ENCODE peak calls at places on chromosomes 2 and 18, in four cellular contexts. One of them, this sample, is unnamed.

GRCh38 chr2:180077295-180077906 is 70.3 kb upstream of the CWC22 start:
- DNase-seq in neural crest cell: no peak
- DNase-seq in upper lobe of right lung: no peak
- DNase-seq in colonic mucosa: no peak
- DNase-seq in this sample: no peak

GRCh38 chr2:11829947-11830707 is 83.7 kb downstream of the LPIN1 start:
- DNase-seq in neural crest cell: peak
- DNase-seq in upper lobe of right lung: peak
- DNase-seq in colonic mucosa: peak
- DNase-seq in this sample: peak

GRCh38 chr18:50158866-50159653 is 35.9 kb downstream of the MYO5B start:
- DNase-seq in colonic mucosa: peak
- DNase-seq in neural crest cell: no peak
- DNase-seq in upper lobe of right lung: no peak
- DNase-seq in this sample: no peak

GRCh38 chr2:200494048-200494447 is 15.8 kb downstream of the KCTD18 start:
- DNase-seq in upper lobe of right lung: no peak
- DNase-seq in colonic mucosa: no peak
- DNase-seq in neural crest cell: no peak
- DNase-seq in this sample: no peak

GRCh38 chr2:72148975-72149555 is 1.4 kb upstream of the CYP26B1 start:
- DNase-seq in neural crest cell: no peak
- DNase-seq in colonic mucosa: peak
- DNase-seq in upper lobe of right lung: peak
- DNase-seq in this sample: peak

GRCh38 chr18:6948238-6948637 is 169.4 kb downstream of the LAMA1 start:
- DNase-seq in upper lobe of right lung: no peak
- DNase-seq in neural crest cell: no peak
- DNase-seq in colonic mucosa: peak
- DNase-seq in this sample: no peak

GRCh38 chr2:176130153-176130916 is 830 bp downstream of the HOXD8 start:
- DNase-seq in neural crest cell: no peak
- DNase-seq in upper lobe of right lung: peak
- DNase-seq in colonic mucosa: no peak
- DNase-seq in this sample: no peak

GRCh38 chr2:152573168-152573567 is 144.1 kb downstream of the PRPF40A start:
- DNase-seq in upper lobe of right lung: no peak
- DNase-seq in neural crest cell: no peak
- DNase-seq in colonic mucosa: no peak
- DNase-seq in this sample: no peak

GRCh38 chr18:2337552-2338141 is 233.7 kb downstream of the METTL4 start:
- DNase-seq in upper lobe of right lung: no peak
- DNase-seq in colonic mucosa: peak
- DNase-seq in neural crest cell: peak
- DNase-seq in this sample: peak

GRCh38 chr18:76426738-76427305 is 68.2 kb downstream of the ZNF516 start:
- DNase-seq in colonic mucosa: no peak
- DNase-seq in neural crest cell: peak
- DNase-seq in upper lobe of right lung: peak
- DNase-seq in this sample: peak

GRCh38 chr2:236180831-236181453 is 12.8 kb upstream of the GBX2 start:
- DNase-seq in neural crest cell: peak
- DNase-seq in upper lobe of right lung: no peak
- DNase-seq in colonic mucosa: peak
- DNase-seq in this sample: peak

DNA sequence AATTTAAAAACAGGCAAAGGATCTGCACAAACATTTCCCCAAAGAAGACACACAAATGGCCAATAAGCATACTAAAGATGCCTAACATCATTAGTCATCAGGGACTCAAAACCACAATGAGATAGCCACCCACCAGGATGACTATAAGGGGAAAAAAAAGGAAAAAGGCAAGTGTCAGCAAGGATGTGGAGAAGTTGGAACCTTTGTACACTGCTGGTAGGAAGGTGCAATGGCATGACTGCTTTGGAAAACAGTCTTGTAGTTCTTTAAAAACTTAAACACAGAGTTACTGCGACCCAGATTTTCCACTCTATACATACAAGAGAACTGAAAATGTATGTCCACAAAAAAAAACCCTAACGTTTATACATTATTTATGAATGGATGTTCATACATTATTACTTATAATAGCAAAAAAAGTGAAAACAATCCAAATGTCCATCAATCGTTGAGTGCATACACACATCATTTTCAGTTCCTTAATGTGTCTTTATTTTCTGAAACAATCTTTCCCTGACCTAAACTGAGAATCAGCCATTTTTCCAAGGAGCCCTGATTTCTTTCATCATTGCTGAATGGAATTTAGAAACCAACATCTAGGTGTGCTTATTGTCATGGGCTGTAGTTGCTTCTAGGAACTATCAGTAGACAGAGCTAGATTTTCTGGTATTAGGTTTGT is 64.7 kb upstream of the TLK1 start:
- DNase-seq in colonic mucosa: no peak
- DNase-seq in upper lobe of right lung: no peak
- DNase-seq in neural crest cell: no peak
- DNase-seq in this sample: no peak
- TF ChIP-seq CTCF in colonic mucosa: no peak
- TF ChIP-seq CTCF in upper lobe of right lung: no peak
- TF ChIP-seq CTCF in neural crest cell: no peak
- TF ChIP-seq CTCF in this sample: no peak

DNA sequence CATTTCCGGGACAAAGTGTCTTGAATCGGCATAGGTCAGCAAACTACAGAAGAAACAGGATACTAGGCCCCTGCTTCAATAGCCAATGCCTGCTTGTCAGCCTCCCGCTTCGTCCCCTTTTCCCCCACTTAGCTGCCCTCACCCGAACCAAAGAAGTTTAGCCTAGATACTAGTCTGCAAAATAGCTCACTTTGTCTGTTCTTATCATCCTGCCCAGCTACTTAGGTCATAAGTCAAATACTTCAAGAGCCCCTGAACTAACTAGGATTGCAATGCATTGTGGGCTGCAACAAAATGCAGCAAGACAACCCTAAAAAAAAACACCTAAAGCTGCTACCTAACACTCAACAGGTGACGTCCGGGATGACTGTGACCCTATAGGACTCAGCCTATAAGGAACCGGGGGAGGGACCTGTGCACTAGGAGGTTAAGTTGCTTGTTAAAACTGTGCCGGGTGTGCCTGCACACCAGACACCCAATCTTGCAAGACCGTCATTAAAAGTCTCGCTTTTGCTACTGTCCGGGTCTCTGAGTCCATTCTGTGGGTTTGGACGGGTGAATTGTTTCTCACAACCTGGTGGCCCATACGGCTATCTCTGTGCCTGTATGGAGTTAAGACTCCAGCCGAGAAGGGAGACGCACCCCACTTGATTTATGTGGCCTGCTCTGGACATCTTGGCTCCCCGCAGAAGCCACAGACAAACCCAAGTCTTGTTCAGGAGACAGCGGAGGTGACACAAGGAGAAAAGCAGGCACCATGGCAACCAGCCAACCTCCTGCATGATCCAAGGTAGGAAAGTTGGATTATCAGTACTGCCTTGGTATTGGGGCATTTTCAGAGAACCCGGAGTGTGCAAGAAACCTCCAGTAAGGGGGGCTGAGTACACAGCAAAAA is 105.9 kb downstream of the HIBCH start:
- DNase-seq in upper lobe of right lung: no peak
- DNase-seq in neural crest cell: no peak
- DNase-seq in colonic mucosa: no peak
- DNase-seq in this sample: no peak
- TF ChIP-seq CTCF in upper lobe of right lung: no peak
- TF ChIP-seq CTCF in neural crest cell: no peak
- TF ChIP-seq CTCF in colonic mucosa: no peak
- TF ChIP-seq CTCF in this sample: no peak

DNA sequence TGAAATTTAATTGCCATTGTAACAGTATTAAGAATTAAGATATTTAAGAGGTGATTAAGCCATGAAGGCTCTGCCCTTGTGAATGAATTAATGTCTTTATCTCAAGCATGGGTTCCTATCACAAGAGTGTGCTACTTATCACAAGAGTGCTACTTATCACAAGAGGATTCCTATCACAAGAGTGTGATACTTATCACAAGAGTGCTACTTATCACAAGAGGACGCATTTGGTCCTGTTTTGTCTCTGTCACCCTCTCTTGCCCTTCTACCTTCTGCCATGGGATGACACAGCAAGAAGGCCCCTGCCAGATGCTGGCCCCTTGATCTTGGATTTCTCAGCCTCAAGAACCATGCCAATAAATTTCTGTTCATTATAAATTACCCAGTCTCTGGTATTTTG is 13.2 kb upstream of the COL5A2 start:
- DNase-seq in neural crest cell: no peak
- DNase-seq in colonic mucosa: no peak
- DNase-seq in upper lobe of right lung: no peak
- DNase-seq in this sample: no peak
- TF ChIP-seq CTCF in neural crest cell: no peak
- TF ChIP-seq CTCF in colonic mucosa: no peak
- TF ChIP-seq CTCF in upper lobe of right lung: no peak
- TF ChIP-seq CTCF in this sample: no peak

GRCh38 chr2:20483496-20483895 is 36.6 kb downstream of the RHOB start:
- DNase-seq in neural crest cell: no peak
- DNase-seq in upper lobe of right lung: no peak
- DNase-seq in colonic mucosa: no peak
- DNase-seq in this sample: no peak
- TF ChIP-seq CTCF in neural crest cell: no peak
- TF ChIP-seq CTCF in upper lobe of right lung: no peak
- TF ChIP-seq CTCF in colonic mucosa: no peak
- TF ChIP-seq CTCF in this sample: no peak

GRCh38 chr2:20916604-20917286 is 93.8 kb upstream of the LDAH start:
- DNase-seq in upper lobe of right lung: no peak
- DNase-seq in colonic mucosa: no peak
- DNase-seq in neural crest cell: no peak
- DNase-seq in this sample: no peak
- TF ChIP-seq CTCF in upper lobe of right lung: no peak
- TF ChIP-seq CTCF in colonic mucosa: no peak
- TF ChIP-seq CTCF in neural crest cell: peak
- TF ChIP-seq CTCF in this sample: peak

GRCh38 chr2:166106431-166107015 is 21.3 kb downstream of the SCN1A start:
- DNase-seq in upper lobe of right lung: no peak
- DNase-seq in colonic mucosa: no peak
- DNase-seq in neural crest cell: no peak
- DNase-seq in this sample: no peak
- TF ChIP-seq CTCF in upper lobe of right lung: no peak
- TF ChIP-seq CTCF in colonic mucosa: no peak
- TF ChIP-seq CTCF in neural crest cell: peak
- TF ChIP-seq CTCF in this sample: no peak

GRCh38 chr2:102143450-102143985 is 972 bp downstream of the IL1R1 start:
- DNase-seq in colonic mucosa: no peak
- DNase-seq in neural crest cell: no peak
- DNase-seq in upper lobe of right lung: peak
- DNase-seq in this sample: no peak
- TF ChIP-seq CTCF in colonic mucosa: no peak
- TF ChIP-seq CTCF in neural crest cell: no peak
- TF ChIP-seq CTCF in upper lobe of right lung: no peak
- TF ChIP-seq CTCF in this sample: no peak

GRCh38 chr2:136119717-136120675 is 2.0 kb upstream of the CXCR4 start:
- DNase-seq in neural crest cell: no peak
- DNase-seq in colonic mucosa: no peak
- DNase-seq in upper lobe of right lung: no peak
- DNase-seq in this sample: no peak

GRCh38 chr2:136116813-136117390 is 1.0 kb downstream of the CXCR4 start:
- DNase-seq in upper lobe of right lung: peak
- DNase-seq in colonic mucosa: peak
- DNase-seq in neural crest cell: peak
- DNase-seq in this sample: peak

GRCh38 chr2:136118819-136119716 is 1.1 kb upstream of the CXCR4 start:
- DNase-seq in colonic mucosa: peak
- DNase-seq in neural crest cell: peak
- DNase-seq in upper lobe of right lung: peak
- DNase-seq in this sample: peak

GRCh38 chr2:136117391-136117841 is 533 bp downstream of the CXCR4 start:
- DNase-seq in neural crest cell: peak
- DNase-seq in colonic mucosa: peak
- DNase-seq in upper lobe of right lung: peak
- DNase-seq in this sample: peak

DNA sequence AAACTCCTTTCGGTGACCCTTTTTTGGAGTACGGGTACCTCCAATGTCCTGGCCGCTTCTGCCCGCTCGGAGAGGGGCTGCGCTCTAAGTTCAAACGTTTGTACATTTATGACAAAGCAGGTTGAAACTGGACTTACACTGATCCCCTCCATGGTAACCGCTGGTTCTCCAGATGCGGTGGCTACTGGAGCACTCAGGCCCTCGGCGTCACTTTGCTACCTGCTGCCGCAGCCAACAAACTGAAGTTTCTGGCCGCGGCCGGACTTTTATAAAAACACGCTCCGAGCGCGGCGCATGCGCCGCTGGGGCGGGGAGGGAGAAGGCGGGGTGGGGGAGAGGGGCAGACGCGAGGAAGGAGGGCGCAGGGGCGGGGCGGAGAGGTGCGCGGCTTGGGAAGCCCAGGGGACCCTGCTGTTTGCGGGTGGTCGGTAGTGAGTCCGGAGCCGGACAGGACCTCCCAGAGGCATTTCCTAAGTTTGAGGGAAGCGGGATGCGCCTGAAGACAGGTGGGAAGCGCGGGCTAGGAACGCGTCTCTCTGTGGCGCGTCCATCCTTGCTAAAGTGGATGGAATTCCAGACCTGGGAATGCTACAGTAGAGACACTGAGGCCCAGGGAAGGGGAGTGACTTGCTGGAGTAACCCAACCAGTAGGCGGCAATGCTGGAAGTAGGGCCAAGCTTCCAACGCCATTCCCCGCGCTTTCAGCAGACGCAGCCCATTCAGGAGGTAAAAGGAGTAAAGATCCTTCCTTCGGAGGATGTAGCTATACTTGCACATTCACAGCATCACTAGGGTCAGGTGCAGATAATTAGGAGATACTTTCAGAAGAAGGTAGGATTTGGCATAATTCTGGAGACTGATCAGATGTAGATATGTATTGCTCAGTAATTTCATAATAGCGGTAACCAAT is at the start of gene CXCR4:
- DNase-seq in neural crest cell: peak
- DNase-seq in upper lobe of right lung: peak
- DNase-seq in colonic mucosa: peak
- DNase-seq in this sample: peak
- TF ChIP-seq CTCF in neural crest cell: peak
- TF ChIP-seq CTCF in upper lobe of right lung: no peak
- TF ChIP-seq CTCF in colonic mucosa: no peak
- TF ChIP-seq CTCF in this sample: no peak

GRCh38 chr18:34821669-34822210 is 111.6 kb downstream of the DTNA start:
- DNase-seq in neural crest cell: no peak
- DNase-seq in colonic mucosa: no peak
- DNase-seq in upper lobe of right lung: no peak
- DNase-seq in this sample: no peak
- TF ChIP-seq CTCF in neural crest cell: no peak
- TF ChIP-seq CTCF in colonic mucosa: no peak
- TF ChIP-seq CTCF in upper lobe of right lung: no peak
- TF ChIP-seq CTCF in this sample: no peak

DNA sequence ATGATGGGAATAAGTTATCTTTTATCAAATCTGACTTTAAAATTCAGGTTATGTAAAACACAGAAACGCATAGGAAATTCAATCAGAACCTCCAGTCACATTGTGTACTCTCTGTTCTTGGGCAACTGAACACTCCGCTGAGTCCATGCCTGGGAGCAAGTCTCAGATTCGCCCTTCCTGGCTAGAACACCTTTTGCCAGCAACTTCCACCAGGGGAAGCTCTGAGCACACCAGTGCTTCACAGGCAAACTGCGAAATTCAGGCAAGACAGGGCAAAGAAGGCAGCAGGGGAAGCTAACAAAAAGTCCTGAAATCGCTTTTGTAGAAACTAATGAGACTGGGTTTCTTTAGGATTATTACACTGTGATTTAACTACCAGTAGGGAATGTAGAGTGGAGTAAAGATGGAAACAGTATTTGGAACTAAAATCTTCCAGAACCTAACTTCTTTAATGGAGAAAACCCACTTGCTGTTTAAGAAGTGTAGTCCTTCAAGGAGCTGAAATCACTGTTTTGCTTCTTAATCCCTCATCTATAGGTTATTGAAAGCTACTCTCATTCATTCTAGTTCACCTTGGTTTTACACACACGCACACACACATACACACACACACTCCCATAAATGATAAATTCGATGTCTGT is 214.3 kb downstream of the TMEM182 start:
- DNase-seq in upper lobe of right lung: no peak
- DNase-seq in colonic mucosa: peak
- DNase-seq in neural crest cell: peak
- DNase-seq in this sample: no peak
- TF ChIP-seq CTCF in upper lobe of right lung: peak
- TF ChIP-seq CTCF in colonic mucosa: peak
- TF ChIP-seq CTCF in neural crest cell: peak
- TF ChIP-seq CTCF in this sample: no peak